ENCODE peak calls at places on chromosomes 12 and 14, in ten cellular contexts. One of them, this sample, is unnamed.

GRCh38 chr14:99601301-99601945 is 2.6 kb downstream of the CCDC85C start:
- DNase-seq in H7: no peak
- DNase-seq in cerebellum: peak
- DNase-seq in effector memory CD4-positive, alpha-beta T cell: no peak
- DNase-seq in stimulated activated CD8-positive, alpha-beta memory T cell treated with anti-CD3 and anti-CD28 coated beads, Interleukin-12 subunit alpha, Interleukin-12 subunit beta, amount 100 ng/mL, for 4 hours: no peak
- DNase-seq in NCI-H187 treated with DMSO at 0.1 percent for 48 hours: no peak
- DNase-seq in upper lobe of right lung: no peak
- DNase-seq in NCI-H1092 treated with DMSO at 0.1 percent for 48 hours: no peak
- DNase-seq in AG04449: no peak
- DNase-seq in fibroblast of the aortic adventitia: peak
- DNase-seq in this sample: no peak

GRCh38 chr12:27505124-27505523 is 18.9 kb upstream of the PPFIBP1 start:
- DNase-seq in H7: no peak
- DNase-seq in cerebellum: no peak
- DNase-seq in effector memory CD4-positive, alpha-beta T cell: no peak
- DNase-seq in stimulated activated CD8-positive, alpha-beta memory T cell treated with anti-CD3 and anti-CD28 coated beads, Interleukin-12 subunit alpha, Interleukin-12 subunit beta, amount 100 ng/mL, for 4 hours: no peak
- DNase-seq in NCI-H187 treated with DMSO at 0.1 percent for 48 hours: no peak
- DNase-seq in upper lobe of right lung: no peak
- DNase-seq in NCI-H1092 treated with DMSO at 0.1 percent for 48 hours: no peak
- DNase-seq in AG04449: peak
- DNase-seq in fibroblast of the aortic adventitia: peak
- DNase-seq in this sample: no peak

GRCh38 chr14:70821916-70822705 is 12.8 kb upstream of the MAP3K9 start:
- DNase-seq in H7: peak
- DNase-seq in cerebellum: peak
- DNase-seq in effector memory CD4-positive, alpha-beta T cell: peak
- DNase-seq in stimulated activated CD8-positive, alpha-beta memory T cell treated with anti-CD3 and anti-CD28 coated beads, Interleukin-12 subunit alpha, Interleukin-12 subunit beta, amount 100 ng/mL, for 4 hours: peak
- DNase-seq in NCI-H187 treated with DMSO at 0.1 percent for 48 hours: no peak
- DNase-seq in upper lobe of right lung: peak
- DNase-seq in NCI-H1092 treated with DMSO at 0.1 percent for 48 hours: peak
- DNase-seq in AG04449: no peak
- DNase-seq in fibroblast of the aortic adventitia: peak
- DNase-seq in this sample: peak

GRCh38 chr12:109302358-109302757 is 6.7 kb downstream of the FOXN4 start:
- DNase-seq in H7: peak
- DNase-seq in cerebellum: no peak
- DNase-seq in effector memory CD4-positive, alpha-beta T cell: no peak
- DNase-seq in stimulated activated CD8-positive, alpha-beta memory T cell treated with anti-CD3 and anti-CD28 coated beads, Interleukin-12 subunit alpha, Interleukin-12 subunit beta, amount 100 ng/mL, for 4 hours: no peak
- DNase-seq in NCI-H187 treated with DMSO at 0.1 percent for 48 hours: no peak
- DNase-seq in upper lobe of right lung: no peak
- DNase-seq in NCI-H1092 treated with DMSO at 0.1 percent for 48 hours: no peak
- DNase-seq in AG04449: no peak
- DNase-seq in fibroblast of the aortic adventitia: no peak
- DNase-seq in this sample: no peak

GRCh38 chr12:85155791-85156190 is 119.6 kb downstream of the LRRIQ1 start:
- DNase-seq in H7: no peak
- DNase-seq in cerebellum: no peak
- DNase-seq in effector memory CD4-positive, alpha-beta T cell: no peak
- DNase-seq in stimulated activated CD8-positive, alpha-beta memory T cell treated with anti-CD3 and anti-CD28 coated beads, Interleukin-12 subunit alpha, Interleukin-12 subunit beta, amount 100 ng/mL, for 4 hours: no peak
- DNase-seq in NCI-H187 treated with DMSO at 0.1 percent for 48 hours: no peak
- DNase-seq in upper lobe of right lung: no peak
- DNase-seq in NCI-H1092 treated with DMSO at 0.1 percent for 48 hours: peak
- DNase-seq in AG04449: no peak
- DNase-seq in fibroblast of the aortic adventitia: peak
- DNase-seq in this sample: no peak

GRCh38 chr12:105671720-105672119 is 341.2 kb downstream of the C12orf75 start:
- DNase-seq in H7: no peak
- DNase-seq in cerebellum: no peak
- DNase-seq in effector memory CD4-positive, alpha-beta T cell: no peak
- DNase-seq in stimulated activated CD8-positive, alpha-beta memory T cell treated with anti-CD3 and anti-CD28 coated beads, Interleukin-12 subunit alpha, Interleukin-12 subunit beta, amount 100 ng/mL, for 4 hours: no peak
- DNase-seq in NCI-H187 treated with DMSO at 0.1 percent for 48 hours: no peak
- DNase-seq in upper lobe of right lung: no peak
- DNase-seq in NCI-H1092 treated with DMSO at 0.1 percent for 48 hours: no peak
- DNase-seq in AG04449: peak
- DNase-seq in fibroblast of the aortic adventitia: peak
- DNase-seq in this sample: no peak

GRCh38 chr12:1421091-1421902 is 173.1 kb downstream of the FBXL14 start:
- DNase-seq in H7: no peak
- DNase-seq in cerebellum: no peak
- DNase-seq in effector memory CD4-positive, alpha-beta T cell: no peak
- DNase-seq in stimulated activated CD8-positive, alpha-beta memory T cell treated with anti-CD3 and anti-CD28 coated beads, Interleukin-12 subunit alpha, Interleukin-12 subunit beta, amount 100 ng/mL, for 4 hours: no peak
- DNase-seq in NCI-H187 treated with DMSO at 0.1 percent for 48 hours: no peak
- DNase-seq in upper lobe of right lung: no peak
- DNase-seq in NCI-H1092 treated with DMSO at 0.1 percent for 48 hours: no peak
- DNase-seq in AG04449: no peak
- DNase-seq in fibroblast of the aortic adventitia: no peak
- DNase-seq in this sample: no peak

GRCh38 chr14:56494167-56494566 is 85.4 kb upstream of the TMEM260 start:
- DNase-seq in H7: no peak
- DNase-seq in cerebellum: peak
- DNase-seq in effector memory CD4-positive, alpha-beta T cell: no peak
- DNase-seq in stimulated activated CD8-positive, alpha-beta memory T cell treated with anti-CD3 and anti-CD28 coated beads, Interleukin-12 subunit alpha, Interleukin-12 subunit beta, amount 100 ng/mL, for 4 hours: no peak
- DNase-seq in NCI-H187 treated with DMSO at 0.1 percent for 48 hours: no peak
- DNase-seq in upper lobe of right lung: no peak
- DNase-seq in NCI-H1092 treated with DMSO at 0.1 percent for 48 hours: no peak
- DNase-seq in AG04449: no peak
- DNase-seq in fibroblast of the aortic adventitia: no peak
- DNase-seq in this sample: no peak

GRCh38 chr12:22018860-22019259 is 27.2 kb upstream of the CMAS start:
- DNase-seq in H7: no peak
- DNase-seq in cerebellum: no peak
- DNase-seq in effector memory CD4-positive, alpha-beta T cell: no peak
- DNase-seq in stimulated activated CD8-positive, alpha-beta memory T cell treated with anti-CD3 and anti-CD28 coated beads, Interleukin-12 subunit alpha, Interleukin-12 subunit beta, amount 100 ng/mL, for 4 hours: no peak
- DNase-seq in NCI-H187 treated with DMSO at 0.1 percent for 48 hours: no peak
- DNase-seq in upper lobe of right lung: no peak
- DNase-seq in NCI-H1092 treated with DMSO at 0.1 percent for 48 hours: no peak
- DNase-seq in AG04449: no peak
- DNase-seq in fibroblast of the aortic adventitia: peak
- DNase-seq in this sample: no peak

GRCh38 chr14:91113829-91114078 is at the start of gene DGLUCY:
- DNase-seq in H7: peak
- DNase-seq in cerebellum: peak
- DNase-seq in effector memory CD4-positive, alpha-beta T cell: peak
- DNase-seq in stimulated activated CD8-positive, alpha-beta memory T cell treated with anti-CD3 and anti-CD28 coated beads, Interleukin-12 subunit alpha, Interleukin-12 subunit beta, amount 100 ng/mL, for 4 hours: no peak
- DNase-seq in NCI-H187 treated with DMSO at 0.1 percent for 48 hours: no peak
- DNase-seq in upper lobe of right lung: peak
- DNase-seq in NCI-H1092 treated with DMSO at 0.1 percent for 48 hours: no peak
- DNase-seq in AG04449: no peak
- DNase-seq in fibroblast of the aortic adventitia: peak
- DNase-seq in this sample: peak

GRCh38 chr14:49893309-49894213 is 679 bp downstream of the ARF6 start:
- DNase-seq in H7: peak
- DNase-seq in cerebellum: peak
- DNase-seq in effector memory CD4-positive, alpha-beta T cell: peak
- DNase-seq in stimulated activated CD8-positive, alpha-beta memory T cell treated with anti-CD3 and anti-CD28 coated beads, Interleukin-12 subunit alpha, Interleukin-12 subunit beta, amount 100 ng/mL, for 4 hours: peak
- DNase-seq in NCI-H187 treated with DMSO at 0.1 percent for 48 hours: no peak
- DNase-seq in upper lobe of right lung: peak
- DNase-seq in NCI-H1092 treated with DMSO at 0.1 percent for 48 hours: peak
- DNase-seq in AG04449: no peak
- DNase-seq in fibroblast of the aortic adventitia: no peak
- DNase-seq in this sample: peak

GRCh38 chr14:93108105-93108504 is 7.6 kb downstream of the ITPK1 start:
- DNase-seq in H7: no peak
- DNase-seq in cerebellum: no peak
- DNase-seq in effector memory CD4-positive, alpha-beta T cell: no peak
- DNase-seq in stimulated activated CD8-positive, alpha-beta memory T cell treated with anti-CD3 and anti-CD28 coated beads, Interleukin-12 subunit alpha, Interleukin-12 subunit beta, amount 100 ng/mL, for 4 hours: no peak
- DNase-seq in NCI-H187 treated with DMSO at 0.1 percent for 48 hours: no peak
- DNase-seq in upper lobe of right lung: no peak
- DNase-seq in NCI-H1092 treated with DMSO at 0.1 percent for 48 hours: no peak
- DNase-seq in AG04449: no peak
- DNase-seq in fibroblast of the aortic adventitia: no peak
- DNase-seq in this sample: no peak

GRCh38 chr12:65325183-65325582 is 46.7 kb downstream of the MSRB3 start:
- DNase-seq in H7: no peak
- DNase-seq in cerebellum: no peak
- DNase-seq in effector memory CD4-positive, alpha-beta T cell: no peak
- DNase-seq in stimulated activated CD8-positive, alpha-beta memory T cell treated with anti-CD3 and anti-CD28 coated beads, Interleukin-12 subunit alpha, Interleukin-12 subunit beta, amount 100 ng/mL, for 4 hours: no peak
- DNase-seq in NCI-H187 treated with DMSO at 0.1 percent for 48 hours: no peak
- DNase-seq in upper lobe of right lung: no peak
- DNase-seq in NCI-H1092 treated with DMSO at 0.1 percent for 48 hours: no peak
- DNase-seq in AG04449: no peak
- DNase-seq in fibroblast of the aortic adventitia: no peak
- DNase-seq in this sample: no peak

GRCh38 chr12:122886851-122887816 is 8.8 kb downstream of the VPS37B start:
- DNase-seq in H7: no peak
- DNase-seq in cerebellum: no peak
- DNase-seq in effector memory CD4-positive, alpha-beta T cell: no peak
- DNase-seq in stimulated activated CD8-positive, alpha-beta memory T cell treated with anti-CD3 and anti-CD28 coated beads, Interleukin-12 subunit alpha, Interleukin-12 subunit beta, amount 100 ng/mL, for 4 hours: no peak
- DNase-seq in NCI-H187 treated with DMSO at 0.1 percent for 48 hours: no peak
- DNase-seq in upper lobe of right lung: no peak
- DNase-seq in NCI-H1092 treated with DMSO at 0.1 percent for 48 hours: no peak
- DNase-seq in AG04449: no peak
- DNase-seq in fibroblast of the aortic adventitia: no peak
- DNase-seq in this sample: no peak

GRCh38 chr12:52395761-52396434 is 10.2 kb downstream of the KRT82 start:
- DNase-seq in H7: peak
- DNase-seq in cerebellum: no peak
- DNase-seq in effector memory CD4-positive, alpha-beta T cell: no peak
- DNase-seq in stimulated activated CD8-positive, alpha-beta memory T cell treated with anti-CD3 and anti-CD28 coated beads, Interleukin-12 subunit alpha, Interleukin-12 subunit beta, amount 100 ng/mL, for 4 hours: no peak
- DNase-seq in NCI-H187 treated with DMSO at 0.1 percent for 48 hours: no peak
- DNase-seq in upper lobe of right lung: peak
- DNase-seq in NCI-H1092 treated with DMSO at 0.1 percent for 48 hours: no peak
- DNase-seq in AG04449: peak
- DNase-seq in fibroblast of the aortic adventitia: peak
- DNase-seq in this sample: no peak

GRCh38 chr14:26128931-26129674 is 468.7 kb downstream of the NOVA1 start:
- DNase-seq in H7: no peak
- DNase-seq in cerebellum: peak
- DNase-seq in effector memory CD4-positive, alpha-beta T cell: no peak
- DNase-seq in stimulated activated CD8-positive, alpha-beta memory T cell treated with anti-CD3 and anti-CD28 coated beads, Interleukin-12 subunit alpha, Interleukin-12 subunit beta, amount 100 ng/mL, for 4 hours: no peak
- DNase-seq in NCI-H187 treated with DMSO at 0.1 percent for 48 hours: no peak
- DNase-seq in upper lobe of right lung: no peak
- DNase-seq in NCI-H1092 treated with DMSO at 0.1 percent for 48 hours: no peak
- DNase-seq in AG04449: no peak
- DNase-seq in fibroblast of the aortic adventitia: peak
- DNase-seq in this sample: no peak

GRCh38 chr14:72201645-72202044 is 269.4 kb downstream of the RGS6 start:
- DNase-seq in H7: no peak
- DNase-seq in cerebellum: no peak
- DNase-seq in effector memory CD4-positive, alpha-beta T cell: no peak
- DNase-seq in stimulated activated CD8-positive, alpha-beta memory T cell treated with anti-CD3 and anti-CD28 coated beads, Interleukin-12 subunit alpha, Interleukin-12 subunit beta, amount 100 ng/mL, for 4 hours: no peak
- DNase-seq in NCI-H187 treated with DMSO at 0.1 percent for 48 hours: no peak
- DNase-seq in upper lobe of right lung: no peak
- DNase-seq in NCI-H1092 treated with DMSO at 0.1 percent for 48 hours: no peak
- DNase-seq in AG04449: no peak
- DNase-seq in fibroblast of the aortic adventitia: no peak
- DNase-seq in this sample: no peak

GRCh38 chr12:108547633-108548172 is 13.3 kb downstream of the SART3 start:
- DNase-seq in H7: no peak
- DNase-seq in cerebellum: no peak
- DNase-seq in effector memory CD4-positive, alpha-beta T cell: no peak
- DNase-seq in stimulated activated CD8-positive, alpha-beta memory T cell treated with anti-CD3 and anti-CD28 coated beads, Interleukin-12 subunit alpha, Interleukin-12 subunit beta, amount 100 ng/mL, for 4 hours: no peak
- DNase-seq in NCI-H187 treated with DMSO at 0.1 percent for 48 hours: no peak
- DNase-seq in upper lobe of right lung: no peak
- DNase-seq in NCI-H1092 treated with DMSO at 0.1 percent for 48 hours: no peak
- DNase-seq in AG04449: no peak
- DNase-seq in fibroblast of the aortic adventitia: no peak
- DNase-seq in this sample: no peak

GRCh38 chr14:95504135-95505029 is 12.1 kb downstream of the SYNE3 start:
- DNase-seq in H7: no peak
- DNase-seq in cerebellum: no peak
- DNase-seq in effector memory CD4-positive, alpha-beta T cell: no peak
- DNase-seq in stimulated activated CD8-positive, alpha-beta memory T cell treated with anti-CD3 and anti-CD28 coated beads, Interleukin-12 subunit alpha, Interleukin-12 subunit beta, amount 100 ng/mL, for 4 hours: no peak
- DNase-seq in NCI-H187 treated with DMSO at 0.1 percent for 48 hours: no peak
- DNase-seq in upper lobe of right lung: no peak
- DNase-seq in NCI-H1092 treated with DMSO at 0.1 percent for 48 hours: no peak
- DNase-seq in AG04449: peak
- DNase-seq in fibroblast of the aortic adventitia: peak
- DNase-seq in this sample: no peak

GRCh38 chr12:106280101-106280500 is 22.4 kb upstream of the TCP11L2 start:
- DNase-seq in H7: no peak
- DNase-seq in cerebellum: no peak
- DNase-seq in effector memory CD4-positive, alpha-beta T cell: no peak
- DNase-seq in stimulated activated CD8-positive, alpha-beta memory T cell treated with anti-CD3 and anti-CD28 coated beads, Interleukin-12 subunit alpha, Interleukin-12 subunit beta, amount 100 ng/mL, for 4 hours: no peak
- DNase-seq in NCI-H187 treated with DMSO at 0.1 percent for 48 hours: no peak
- DNase-seq in upper lobe of right lung: no peak
- DNase-seq in NCI-H1092 treated with DMSO at 0.1 percent for 48 hours: no peak
- DNase-seq in AG04449: no peak
- DNase-seq in fibroblast of the aortic adventitia: no peak
- DNase-seq in this sample: no peak

GRCh38 chr12:90909069-90909676 is 45.8 kb downstream of the CCER1 start:
- DNase-seq in H7: peak
- DNase-seq in cerebellum: peak
- DNase-seq in effector memory CD4-positive, alpha-beta T cell: no peak
- DNase-seq in stimulated activated CD8-positive, alpha-beta memory T cell treated with anti-CD3 and anti-CD28 coated beads, Interleukin-12 subunit alpha, Interleukin-12 subunit beta, amount 100 ng/mL, for 4 hours: no peak
- DNase-seq in NCI-H187 treated with DMSO at 0.1 percent for 48 hours: no peak
- DNase-seq in upper lobe of right lung: no peak
- DNase-seq in NCI-H1092 treated with DMSO at 0.1 percent for 48 hours: peak
- DNase-seq in AG04449: no peak
- DNase-seq in fibroblast of the aortic adventitia: peak
- DNase-seq in this sample: no peak

GRCh38 chr14:94292526-94292871 is 569 bp downstream of the SERPINA10 start:
- DNase-seq in H7: no peak
- DNase-seq in cerebellum: no peak
- DNase-seq in effector memory CD4-positive, alpha-beta T cell: no peak
- DNase-seq in stimulated activated CD8-positive, alpha-beta memory T cell treated with anti-CD3 and anti-CD28 coated beads, Interleukin-12 subunit alpha, Interleukin-12 subunit beta, amount 100 ng/mL, for 4 hours: no peak
- DNase-seq in NCI-H187 treated with DMSO at 0.1 percent for 48 hours: no peak
- DNase-seq in upper lobe of right lung: no peak
- DNase-seq in NCI-H1092 treated with DMSO at 0.1 percent for 48 hours: no peak
- DNase-seq in AG04449: no peak
- DNase-seq in fibroblast of the aortic adventitia: no peak
- DNase-seq in this sample: no peak

GRCh38 chr14:45766247-45766646 is 513.2 kb upstream of the MIS18BP1 start:
- DNase-seq in H7: no peak
- DNase-seq in cerebellum: no peak
- DNase-seq in effector memory CD4-positive, alpha-beta T cell: no peak
- DNase-seq in stimulated activated CD8-positive, alpha-beta memory T cell treated with anti-CD3 and anti-CD28 coated beads, Interleukin-12 subunit alpha, Interleukin-12 subunit beta, amount 100 ng/mL, for 4 hours: no peak
- DNase-seq in NCI-H187 treated with DMSO at 0.1 percent for 48 hours: no peak
- DNase-seq in upper lobe of right lung: no peak
- DNase-seq in NCI-H1092 treated with DMSO at 0.1 percent for 48 hours: no peak
- DNase-seq in AG04449: no peak
- DNase-seq in fibroblast of the aortic adventitia: no peak
- DNase-seq in this sample: no peak

GRCh38 chr14:103716091-103716801 is 636 bp downstream of the ZFYVE21 start:
- DNase-seq in H7: peak
- DNase-seq in cerebellum: no peak
- DNase-seq in effector memory CD4-positive, alpha-beta T cell: no peak
- DNase-seq in stimulated activated CD8-positive, alpha-beta memory T cell treated with anti-CD3 and anti-CD28 coated beads, Interleukin-12 subunit alpha, Interleukin-12 subunit beta, amount 100 ng/mL, for 4 hours: no peak
- DNase-seq in NCI-H187 treated with DMSO at 0.1 percent for 48 hours: no peak
- DNase-seq in upper lobe of right lung: peak
- DNase-seq in NCI-H1092 treated with DMSO at 0.1 percent for 48 hours: no peak
- DNase-seq in AG04449: no peak
- DNase-seq in fibroblast of the aortic adventitia: peak
- DNase-seq in this sample: peak

GRCh38 chr14:88463318-88463717 is 77.9 kb downstream of the SPATA7 start:
- DNase-seq in H7: peak
- DNase-seq in cerebellum: no peak
- DNase-seq in effector memory CD4-positive, alpha-beta T cell: no peak
- DNase-seq in stimulated activated CD8-positive, alpha-beta memory T cell treated with anti-CD3 and anti-CD28 coated beads, Interleukin-12 subunit alpha, Interleukin-12 subunit beta, amount 100 ng/mL, for 4 hours: no peak
- DNase-seq in NCI-H187 treated with DMSO at 0.1 percent for 48 hours: no peak
- DNase-seq in upper lobe of right lung: no peak
- DNase-seq in NCI-H1092 treated with DMSO at 0.1 percent for 48 hours: no peak
- DNase-seq in AG04449: no peak
- DNase-seq in fibroblast of the aortic adventitia: no peak
- DNase-seq in this sample: no peak

GRCh38 chr12:121774968-121775474 is 18.5 kb downstream of the RHOF start:
- DNase-seq in H7: peak
- DNase-seq in cerebellum: no peak
- DNase-seq in effector memory CD4-positive, alpha-beta T cell: no peak
- DNase-seq in stimulated activated CD8-positive, alpha-beta memory T cell treated with anti-CD3 and anti-CD28 coated beads, Interleukin-12 subunit alpha, Interleukin-12 subunit beta, amount 100 ng/mL, for 4 hours: no peak
- DNase-seq in NCI-H187 treated with DMSO at 0.1 percent for 48 hours: no peak
- DNase-seq in upper lobe of right lung: peak
- DNase-seq in NCI-H1092 treated with DMSO at 0.1 percent for 48 hours: no peak
- DNase-seq in AG04449: no peak
- DNase-seq in fibroblast of the aortic adventitia: no peak
- DNase-seq in this sample: peak

GRCh38 chr12:131368073-131369071 is 342.5 kb upstream of the SFSWAP start:
- DNase-seq in H7: no peak
- DNase-seq in cerebellum: no peak
- DNase-seq in effector memory CD4-positive, alpha-beta T cell: no peak
- DNase-seq in stimulated activated CD8-positive, alpha-beta memory T cell treated with anti-CD3 and anti-CD28 coated beads, Interleukin-12 subunit alpha, Interleukin-12 subunit beta, amount 100 ng/mL, for 4 hours: no peak
- DNase-seq in NCI-H187 treated with DMSO at 0.1 percent for 48 hours: no peak
- DNase-seq in upper lobe of right lung: peak
- DNase-seq in NCI-H1092 treated with DMSO at 0.1 percent for 48 hours: no peak
- DNase-seq in AG04449: no peak
- DNase-seq in fibroblast of the aortic adventitia: no peak
- DNase-seq in this sample: peak

This sample was measured in lower lobe of right lung.